ENCODE peak calls at places on chromosome 7, in six cellular contexts. One of them, this sample, is unnamed. For H3K27me3, the result is how much of the 10 kb centered on the place peaks cover.

GRCh38 chr7:52233248-52233647 is 802.2 kb upstream of the POM121L12 start:
- DNase-seq in cardiac muscle cell: no peak
- DNase-seq in PC-9: no peak
- DNase-seq in stomach: no peak
- DNase-seq in breast epithelium: no peak
- DNase-seq in Panc1: no peak
- DNase-seq in this sample: no peak

GRCh38 chr7:67406941-67407340 is 410.3 kb downstream of the TYW1 start:
- DNase-seq in cardiac muscle cell: no peak
- DNase-seq in PC-9: no peak
- DNase-seq in stomach: no peak
- DNase-seq in breast epithelium: no peak
- DNase-seq in Panc1: no peak
- DNase-seq in this sample: no peak

GRCh38 chr7:141676618-141677017 is 25.3 kb downstream of the DENND11 start:
- DNase-seq in cardiac muscle cell: no peak
- DNase-seq in PC-9: peak
- DNase-seq in stomach: no peak
- DNase-seq in breast epithelium: no peak
- DNase-seq in Panc1: no peak
- DNase-seq in this sample: no peak

GRCh38 chr7:46814516-46815250 is 767.2 kb downstream of the TNS3 start:
- DNase-seq in cardiac muscle cell: no peak
- DNase-seq in PC-9: no peak
- DNase-seq in stomach: no peak
- DNase-seq in breast epithelium: no peak
- DNase-seq in Panc1: no peak
- DNase-seq in this sample: no peak

GRCh38 chr7:116576350-116577319 is 51.8 kb downstream of the CAV1 start:
- DNase-seq in cardiac muscle cell: no peak
- DNase-seq in PC-9: peak
- DNase-seq in stomach: no peak
- DNase-seq in breast epithelium: no peak
- DNase-seq in Panc1: no peak
- DNase-seq in this sample: peak

GRCh38 chr7:69334706-69335105 is 263.6 kb upstream of the AUTS2 start:
- DNase-seq in cardiac muscle cell: no peak
- DNase-seq in PC-9: no peak
- DNase-seq in stomach: no peak
- DNase-seq in breast epithelium: no peak
- DNase-seq in Panc1: no peak
- DNase-seq in this sample: no peak

GRCh38 chr7:155850001-155850436 is 37.8 kb upstream of the SHH start:
- DNase-seq in cardiac muscle cell: no peak
- DNase-seq in PC-9: no peak
- DNase-seq in stomach: no peak
- DNase-seq in breast epithelium: no peak
- DNase-seq in Panc1: no peak
- DNase-seq in this sample: no peak

GRCh38 chr7:110397927-110398660 is 692.8 kb upstream of the LRRN3 start:
- DNase-seq in cardiac muscle cell: no peak
- DNase-seq in PC-9: no peak
- DNase-seq in stomach: no peak
- DNase-seq in breast epithelium: no peak
- DNase-seq in Panc1: no peak
- DNase-seq in this sample: no peak

GRCh38 chr7:132501956-132502355 is 74.3 kb downstream of the PLXNA4 start:
- DNase-seq in cardiac muscle cell: no peak
- DNase-seq in PC-9: no peak
- DNase-seq in stomach: no peak
- DNase-seq in breast epithelium: no peak
- DNase-seq in Panc1: no peak
- DNase-seq in this sample: no peak

GRCh38 chr7:84302949-84303348 is 108.4 kb upstream of the SEMA3A start:
- DNase-seq in cardiac muscle cell: no peak
- DNase-seq in PC-9: peak
- DNase-seq in stomach: no peak
- DNase-seq in breast epithelium: no peak
- DNase-seq in Panc1: no peak
- DNase-seq in this sample: no peak

GRCh38 chr7:97693586-97693985 is 38.3 kb upstream of the TAC1 start:
- DNase-seq in cardiac muscle cell: no peak
- DNase-seq in PC-9: no peak
- DNase-seq in stomach: no peak
- DNase-seq in breast epithelium: no peak
- DNase-seq in Panc1: no peak
- DNase-seq in this sample: no peak

GRCh38 chr7:106504620-106505019 is 156.3 kb downstream of the CCDC71L start:
- DNase-seq in cardiac muscle cell: no peak
- DNase-seq in PC-9: no peak
- DNase-seq in stomach: no peak
- DNase-seq in breast epithelium: no peak
- DNase-seq in Panc1: no peak
- DNase-seq in this sample: peak

GRCh38 chr7:108515636-108516035 is 10.3 kb downstream of the PNPLA8 start:
- DNase-seq in cardiac muscle cell: no peak
- DNase-seq in PC-9: no peak
- DNase-seq in stomach: no peak
- DNase-seq in breast epithelium: no peak
- DNase-seq in Panc1: no peak
- DNase-seq in this sample: no peak

GRCh38 chr7:108522780-108523179 is 3.2 kb downstream of the PNPLA8 start:
- DNase-seq in cardiac muscle cell: no peak
- DNase-seq in PC-9: no peak
- DNase-seq in stomach: no peak
- DNase-seq in breast epithelium: no peak
- DNase-seq in Panc1: no peak
- DNase-seq in this sample: no peak

GRCh38 chr7:108515013-108515412 is 10.9 kb downstream of the PNPLA8 start:
- DNase-seq in cardiac muscle cell: no peak
- DNase-seq in PC-9: no peak
- DNase-seq in stomach: no peak
- DNase-seq in breast epithelium: no peak
- DNase-seq in Panc1: no peak
- DNase-seq in this sample: no peak

DNA sequence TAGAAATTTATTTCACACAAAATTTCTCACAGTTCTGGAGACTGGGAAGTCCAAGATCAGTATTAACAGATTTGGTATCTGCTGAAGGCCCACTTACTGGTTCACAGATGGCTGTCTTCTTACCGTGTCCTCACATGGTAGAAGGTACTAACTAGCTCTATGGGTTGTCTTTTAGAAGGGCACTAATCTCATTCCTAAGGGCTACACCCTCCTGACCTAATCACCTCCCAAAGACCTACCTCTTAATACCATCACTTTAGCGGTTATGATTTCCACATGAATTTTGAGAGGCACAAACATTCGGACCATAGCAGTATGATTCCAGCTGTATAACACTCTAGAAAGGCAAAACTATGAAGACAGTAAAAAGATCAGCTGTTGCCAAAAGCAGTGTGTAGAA is 8.0 kb downstream of the PNPLA8 start:
- DNase-seq in cardiac muscle cell: no peak
- DNase-seq in PC-9: no peak
- DNase-seq in stomach: no peak
- DNase-seq in breast epithelium: no peak
- DNase-seq in Panc1: no peak
- DNase-seq in this sample: no peak
- H3K4me3 ChIP-seq in cardiac muscle cell: no peak
- H3K4me3 ChIP-seq in PC-9: no peak
- H3K4me3 ChIP-seq in stomach: no peak
- H3K4me3 ChIP-seq in breast epithelium: no peak
- H3K4me3 ChIP-seq in Panc1: no peak
- H3K4me3 ChIP-seq in this sample: no peak

GRCh38 chr7:108016841-108017775 is 14.1 kb upstream of the LAMB1 start:
- DNase-seq in cardiac muscle cell: peak
- DNase-seq in PC-9: no peak
- DNase-seq in stomach: no peak
- DNase-seq in breast epithelium: no peak
- DNase-seq in Panc1: no peak
- DNase-seq in this sample: peak
- TF ChIP-seq CTCF in cardiac muscle cell: peak
- TF ChIP-seq CTCF in PC-9: peak
- TF ChIP-seq CTCF in stomach: peak
- TF ChIP-seq CTCF in breast epithelium: no peak
- TF ChIP-seq CTCF in Panc1: peak
- TF ChIP-seq CTCF in this sample: peak

DNA sequence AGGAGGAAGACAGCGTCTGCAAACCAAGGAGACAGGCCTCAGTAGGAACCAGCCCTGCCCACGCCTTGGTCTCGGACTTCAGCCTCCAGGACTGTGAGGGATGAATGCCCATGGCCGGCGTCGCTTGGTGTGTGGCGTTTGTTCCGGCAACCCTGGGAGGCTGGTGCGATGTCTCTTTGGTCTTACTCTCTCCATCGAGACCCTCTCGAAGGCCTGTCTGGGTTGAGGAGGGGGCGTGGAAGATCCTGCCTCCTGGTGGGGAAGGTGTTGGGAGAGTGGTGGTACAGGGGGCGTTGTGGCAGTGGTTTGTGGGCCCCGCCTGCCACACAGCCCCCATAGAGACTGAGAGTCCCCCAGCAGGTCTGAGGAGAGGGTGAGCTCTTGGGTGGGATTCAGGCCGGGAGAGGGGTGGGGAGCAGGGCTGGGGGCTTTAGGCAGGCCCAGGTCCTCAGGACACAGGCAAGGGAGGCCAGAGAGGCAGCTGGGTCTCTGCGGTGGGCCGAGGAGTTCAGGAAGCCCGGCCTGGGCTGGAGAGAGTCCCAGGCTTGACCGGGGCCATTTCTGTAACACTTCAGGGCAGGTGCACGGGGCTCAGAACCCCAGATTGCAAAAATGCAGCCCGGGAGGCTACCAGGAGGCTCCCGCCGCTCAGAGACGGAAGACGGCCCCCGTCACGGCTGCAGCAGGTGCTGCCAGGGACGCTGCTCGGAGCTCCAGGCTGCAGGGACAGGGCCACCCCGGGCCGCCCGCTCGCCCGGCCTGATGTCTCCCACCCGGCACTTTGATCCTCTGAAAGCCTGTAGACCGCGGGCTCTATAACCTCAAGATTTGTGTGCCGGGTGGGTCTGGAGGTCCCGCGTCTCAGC is 33.7 kb upstream of the PSMG3 start:
- DNase-seq in cardiac muscle cell: no peak
- DNase-seq in PC-9: no peak
- DNase-seq in stomach: no peak
- DNase-seq in breast epithelium: no peak
- DNase-seq in Panc1: no peak
- DNase-seq in this sample: no peak
- H3K27me3 ChIP-seq in cardiac muscle cell: under half
- H3K27me3 ChIP-seq in PC-9: half or more
- H3K27me3 ChIP-seq in stomach: half or more
- H3K27me3 ChIP-seq in breast epithelium: under half
- H3K27me3 ChIP-seq in Panc1: under half
- H3K27me3 ChIP-seq in this sample: under half

GRCh38 chr7:77714195-77714594 is 17.9 kb downstream of the RSBN1L start:
- DNase-seq in cardiac muscle cell: no peak
- DNase-seq in PC-9: no peak
- DNase-seq in stomach: no peak
- DNase-seq in breast epithelium: no peak
- DNase-seq in Panc1: no peak
- DNase-seq in this sample: no peak
- H3K4me3 ChIP-seq in cardiac muscle cell: no peak
- H3K4me3 ChIP-seq in PC-9: no peak
- H3K4me3 ChIP-seq in stomach: no peak
- H3K4me3 ChIP-seq in breast epithelium: no peak
- H3K4me3 ChIP-seq in Panc1: no peak
- H3K4me3 ChIP-seq in this sample: no peak

GRCh38 chr7:78129865-78130264 is 331.3 kb downstream of the PHTF2 start:
- DNase-seq in cardiac muscle cell: no peak
- DNase-seq in PC-9: no peak
- DNase-seq in stomach: no peak
- DNase-seq in breast epithelium: no peak
- DNase-seq in Panc1: no peak
- DNase-seq in this sample: no peak

GRCh38 chr7:78139335-78139734 is 340.8 kb downstream of the PHTF2 start:
- DNase-seq in cardiac muscle cell: peak
- DNase-seq in PC-9: no peak
- DNase-seq in stomach: no peak
- DNase-seq in breast epithelium: no peak
- DNase-seq in Panc1: no peak
- DNase-seq in this sample: peak

GRCh38 chr7:78134748-78135147 is 336.2 kb downstream of the PHTF2 start:
- DNase-seq in cardiac muscle cell: no peak
- DNase-seq in PC-9: no peak
- DNase-seq in stomach: no peak
- DNase-seq in breast epithelium: no peak
- DNase-seq in Panc1: no peak
- DNase-seq in this sample: no peak

GRCh38 chr7:78130443-78131200 is 332.0 kb downstream of the PHTF2 start:
- DNase-seq in cardiac muscle cell: no peak
- DNase-seq in PC-9: no peak
- DNase-seq in stomach: no peak
- DNase-seq in breast epithelium: no peak
- DNase-seq in Panc1: no peak
- DNase-seq in this sample: no peak

DNA sequence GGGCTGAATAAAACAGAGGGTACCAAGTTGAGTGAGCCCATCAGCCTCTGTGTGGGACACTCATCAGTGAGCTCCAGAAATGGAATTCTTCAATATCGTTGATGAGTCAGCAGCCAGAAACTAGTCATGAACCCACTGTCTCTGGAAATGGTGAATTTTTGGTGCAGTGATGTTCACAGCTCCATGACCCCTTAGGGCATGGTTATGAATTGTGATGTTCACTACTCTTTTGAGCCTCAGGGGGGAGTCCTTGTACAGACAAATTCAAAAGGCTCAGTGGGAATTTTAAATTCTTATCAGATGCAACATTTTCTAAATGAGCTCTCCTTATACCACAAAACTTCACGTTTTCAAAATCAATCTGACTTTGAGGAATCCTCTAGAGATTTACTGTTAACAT is 335.7 kb downstream of the PHTF2 start:
- DNase-seq in cardiac muscle cell: peak
- DNase-seq in PC-9: peak
- DNase-seq in stomach: no peak
- DNase-seq in breast epithelium: no peak
- DNase-seq in Panc1: peak
- DNase-seq in this sample: peak
- TF ChIP-seq CTCF in cardiac muscle cell: peak
- TF ChIP-seq CTCF in PC-9: peak
- TF ChIP-seq CTCF in stomach: no peak
- TF ChIP-seq CTCF in breast epithelium: no peak
- TF ChIP-seq CTCF in Panc1: peak
- TF ChIP-seq CTCF in this sample: peak

GRCh38 chr7:100963874-100964273 is 5.5 kb upstream of the MUC12 start:
- DNase-seq in cardiac muscle cell: no peak
- DNase-seq in PC-9: no peak
- DNase-seq in stomach: no peak
- DNase-seq in breast epithelium: no peak
- DNase-seq in Panc1: no peak
- DNase-seq in this sample: no peak
- H3K27me3 ChIP-seq in cardiac muscle cell: half or more
- H3K27me3 ChIP-seq in PC-9: half or more
- H3K27me3 ChIP-seq in stomach: half or more
- H3K27me3 ChIP-seq in breast epithelium: half or more
- H3K27me3 ChIP-seq in Panc1: under half
- H3K27me3 ChIP-seq in this sample: under half

This sample was measured in brain microvascular endothelial cell.